ENCODE peak calls at places on chromosomes 11 and 22, in seven cellular contexts. One of them, this sample, is unnamed.

GRCh38 chr22:49368221-49368975 is 459.3 kb downstream of the BRD1 start:
- DNase-seq in posterior cingulate gyrus: no peak
- DNase-seq in A172: no peak
- DNase-seq in fibroblast of lung: no peak
- DNase-seq in endothelial cell: peak; percentile 1
- DNase-seq in effector CD4-positive, alpha-beta T cell: no peak
- DNase-seq in brain microvascular endothelial cell: no peak
- DNase-seq in this sample: no peak

GRCh38 chr22:37043828-37044538 is 7.6 kb upstream of the KCTD17 start:
- DNase-seq in posterior cingulate gyrus: no peak
- DNase-seq in A172: peak; percentile 48
- DNase-seq in endothelial cell: peak; percentile 59
- DNase-seq in effector CD4-positive, alpha-beta T cell: no peak
- DNase-seq in brain microvascular endothelial cell: no peak
- DNase-seq in fibroblast of lung: peak; percentile 33
- DNase-seq in this sample: peak; percentile 52

GRCh38 chr11:110217478-110217877 is 78.9 kb downstream of the RDX start:
- DNase-seq in brain microvascular endothelial cell: no peak
- DNase-seq in effector CD4-positive, alpha-beta T cell: no peak
- DNase-seq in A172: no peak
- DNase-seq in posterior cingulate gyrus: no peak
- DNase-seq in endothelial cell: no peak
- DNase-seq in fibroblast of lung: no peak
- DNase-seq in this sample: no peak

GRCh38 chr22:11325767-11326166 is 4202.2 kb upstream of the OR11H1 start:
- DNase-seq in brain microvascular endothelial cell: no peak
- DNase-seq in fibroblast of lung: no peak
- DNase-seq in endothelial cell: no peak
- DNase-seq in effector CD4-positive, alpha-beta T cell: no peak
- DNase-seq in posterior cingulate gyrus: no peak
- DNase-seq in A172: no peak
- DNase-seq in this sample: no peak

GRCh38 chr22:42432020-42432596 is at the start of gene NFAM1:
- DNase-seq in A172: no peak
- DNase-seq in fibroblast of lung: no peak
- DNase-seq in effector CD4-positive, alpha-beta T cell: no peak
- DNase-seq in brain microvascular endothelial cell: no peak
- DNase-seq in endothelial cell: no peak
- DNase-seq in posterior cingulate gyrus: no peak
- DNase-seq in this sample: peak; percentile 41

GRCh38 chr11:65431452-65432132 is 9.0 kb downstream of the NEAT1 start:
- DNase-seq in endothelial cell: no peak
- DNase-seq in fibroblast of lung: peak; percentile 66
- DNase-seq in brain microvascular endothelial cell: no peak
- DNase-seq in A172: peak; percentile 33
- DNase-seq in posterior cingulate gyrus: no peak
- DNase-seq in effector CD4-positive, alpha-beta T cell: peak; percentile 42
- DNase-seq in this sample: no peak

GRCh38 chr11:9936754-9937153 is 272.9 kb downstream of the SWAP70 start:
- DNase-seq in A172: no peak
- DNase-seq in endothelial cell: no peak
- DNase-seq in effector CD4-positive, alpha-beta T cell: no peak
- DNase-seq in fibroblast of lung: no peak
- DNase-seq in brain microvascular endothelial cell: no peak
- DNase-seq in posterior cingulate gyrus: no peak
- DNase-seq in this sample: no peak

GRCh38 chr11:130909650-130910049 is 6.6 kb downstream of the SNX19 start:
- DNase-seq in A172: no peak
- DNase-seq in endothelial cell: no peak
- DNase-seq in effector CD4-positive, alpha-beta T cell: no peak
- DNase-seq in fibroblast of lung: peak; percentile 85
- DNase-seq in posterior cingulate gyrus: no peak
- DNase-seq in brain microvascular endothelial cell: peak; percentile 75
- DNase-seq in this sample: no peak

GRCh38 chr11:66607126-66607834 is 9.2 kb upstream of the RBM14 start:
- DNase-seq in fibroblast of lung: peak; percentile 92
- DNase-seq in brain microvascular endothelial cell: peak; percentile 46
- DNase-seq in A172: peak; percentile 30
- DNase-seq in endothelial cell: no peak
- DNase-seq in posterior cingulate gyrus: no peak
- DNase-seq in effector CD4-positive, alpha-beta T cell: no peak
- DNase-seq in this sample: peak; percentile 83

GRCh38 chr11:69310934-69311766 is 17.2 kb downstream of the MYEOV start:
- DNase-seq in posterior cingulate gyrus: no peak
- DNase-seq in endothelial cell: no peak
- DNase-seq in fibroblast of lung: no peak
- DNase-seq in effector CD4-positive, alpha-beta T cell: no peak
- DNase-seq in brain microvascular endothelial cell: no peak
- DNase-seq in A172: peak; percentile 61
- DNase-seq in this sample: no peak

GRCh38 chr11:8711895-8712442 is 29.4 kb downstream of the RPL27A start:
- DNase-seq in posterior cingulate gyrus: no peak
- DNase-seq in endothelial cell: no peak
- DNase-seq in effector CD4-positive, alpha-beta T cell: no peak
- DNase-seq in brain microvascular endothelial cell: no peak
- DNase-seq in fibroblast of lung: no peak
- DNase-seq in A172: no peak
- DNase-seq in this sample: no peak

GRCh38 chr22:33163815-33164214 is 105.6 kb upstream of the SYN3 start:
- DNase-seq in effector CD4-positive, alpha-beta T cell: no peak
- DNase-seq in posterior cingulate gyrus: no peak
- DNase-seq in A172: no peak
- DNase-seq in fibroblast of lung: no peak
- DNase-seq in endothelial cell: no peak
- DNase-seq in brain microvascular endothelial cell: no peak
- DNase-seq in this sample: no peak

GRCh38 chr11:82845336-82846036 is 54.7 kb downstream of the PRCP start:
- DNase-seq in posterior cingulate gyrus: no peak
- DNase-seq in brain microvascular endothelial cell: no peak
- DNase-seq in effector CD4-positive, alpha-beta T cell: no peak
- DNase-seq in endothelial cell: no peak
- DNase-seq in A172: no peak
- DNase-seq in fibroblast of lung: no peak
- DNase-seq in this sample: no peak

GRCh38 chr11:26134481-26135355 is 197.2 kb upstream of the ANO3 start:
- DNase-seq in brain microvascular endothelial cell: peak; percentile 31
- DNase-seq in A172: peak; percentile 3
- DNase-seq in fibroblast of lung: peak; percentile 54
- DNase-seq in posterior cingulate gyrus: no peak
- DNase-seq in endothelial cell: peak; percentile 8
- DNase-seq in effector CD4-positive, alpha-beta T cell: no peak
- DNase-seq in this sample: no peak

GRCh38 chr22:44037519-44038370 is 13.6 kb downstream of the PARVB start:
- DNase-seq in effector CD4-positive, alpha-beta T cell: no peak
- DNase-seq in posterior cingulate gyrus: no peak
- DNase-seq in brain microvascular endothelial cell: peak; percentile 90
- DNase-seq in A172: peak; percentile 93
- DNase-seq in endothelial cell: no peak
- DNase-seq in fibroblast of lung: peak; percentile 94
- DNase-seq in this sample: peak; percentile 78

GRCh38 chr11:33712436-33712835 is 11.8 kb upstream of the C11orf91 start:
- DNase-seq in A172: no peak
- DNase-seq in posterior cingulate gyrus: no peak
- DNase-seq in brain microvascular endothelial cell: no peak
- DNase-seq in effector CD4-positive, alpha-beta T cell: no peak
- DNase-seq in fibroblast of lung: no peak
- DNase-seq in endothelial cell: no peak
- DNase-seq in this sample: no peak

GRCh38 chr11:119940401-119940976 is 197.4 kb downstream of the TRIM29 start:
- DNase-seq in brain microvascular endothelial cell: no peak
- DNase-seq in posterior cingulate gyrus: no peak
- DNase-seq in A172: no peak
- DNase-seq in fibroblast of lung: no peak
- DNase-seq in effector CD4-positive, alpha-beta T cell: no peak
- DNase-seq in endothelial cell: no peak
- DNase-seq in this sample: no peak

GRCh38 chr11:2190670-2191471 is 19.3 kb upstream of the TH start:
- DNase-seq in A172: no peak
- DNase-seq in brain microvascular endothelial cell: no peak
- DNase-seq in effector CD4-positive, alpha-beta T cell: no peak
- DNase-seq in endothelial cell: no peak
- DNase-seq in fibroblast of lung: no peak
- DNase-seq in posterior cingulate gyrus: no peak
- DNase-seq in this sample: no peak

GRCh38 chr11:62542750-62543567 is 3.6 kb downstream of the AHNAK start:
- DNase-seq in A172: peak; percentile 71
- DNase-seq in fibroblast of lung: peak; percentile 81
- DNase-seq in endothelial cell: peak; percentile 86
- DNase-seq in posterior cingulate gyrus: peak; percentile 43
- DNase-seq in brain microvascular endothelial cell: peak; percentile 55
- DNase-seq in effector CD4-positive, alpha-beta T cell: peak; percentile 68
- DNase-seq in this sample: peak; percentile 94

GRCh38 chr11:59223611-59224010 is 10.9 kb upstream of the MPEG1 start:
- DNase-seq in A172: no peak
- DNase-seq in brain microvascular endothelial cell: no peak
- DNase-seq in fibroblast of lung: no peak
- DNase-seq in endothelial cell: no peak
- DNase-seq in posterior cingulate gyrus: no peak
- DNase-seq in effector CD4-positive, alpha-beta T cell: no peak
- DNase-seq in this sample: no peak

GRCh38 chr11:123235117-123235686 is 40.2 kb upstream of the CLMP start:
- DNase-seq in posterior cingulate gyrus: no peak
- DNase-seq in A172: no peak
- DNase-seq in effector CD4-positive, alpha-beta T cell: peak; percentile 12
- DNase-seq in endothelial cell: peak; percentile 60
- DNase-seq in brain microvascular endothelial cell: no peak
- DNase-seq in fibroblast of lung: no peak
- DNase-seq in this sample: peak; percentile 68

GRCh38 chr11:80167766-80168165 is 726.9 kb upstream of the TENM4 start:
- DNase-seq in endothelial cell: no peak
- DNase-seq in A172: peak; percentile 41
- DNase-seq in fibroblast of lung: no peak
- DNase-seq in effector CD4-positive, alpha-beta T cell: no peak
- DNase-seq in brain microvascular endothelial cell: no peak
- DNase-seq in posterior cingulate gyrus: no peak
- DNase-seq in this sample: no peak

GRCh38 chr11:832529-833113 is at the start of gene CD151:
- DNase-seq in effector CD4-positive, alpha-beta T cell: peak; percentile 29
- DNase-seq in endothelial cell: no peak
- DNase-seq in posterior cingulate gyrus: no peak
- DNase-seq in fibroblast of lung: no peak
- DNase-seq in brain microvascular endothelial cell: no peak
- DNase-seq in A172: peak; percentile 62
- DNase-seq in this sample: no peak

GRCh38 chr11:70080763-70081162 is 2.6 kb downstream of the ANO1 start:
- DNase-seq in effector CD4-positive, alpha-beta T cell: no peak
- DNase-seq in posterior cingulate gyrus: no peak
- DNase-seq in endothelial cell: no peak
- DNase-seq in brain microvascular endothelial cell: no peak
- DNase-seq in fibroblast of lung: no peak
- DNase-seq in A172: peak; percentile 53
- DNase-seq in this sample: peak; percentile 50

GRCh38 chr11:93844568-93844967 is 5.8 kb downstream of the VSTM5 start:
- DNase-seq in A172: no peak
- DNase-seq in brain microvascular endothelial cell: no peak
- DNase-seq in endothelial cell: no peak
- DNase-seq in effector CD4-positive, alpha-beta T cell: no peak
- DNase-seq in posterior cingulate gyrus: no peak
- DNase-seq in fibroblast of lung: no peak
- DNase-seq in this sample: no peak

GRCh38 chr22:46633334-46633890 is 13.2 kb downstream of the GRAMD4 start:
- DNase-seq in posterior cingulate gyrus: no peak
- DNase-seq in A172: no peak
- DNase-seq in fibroblast of lung: no peak
- DNase-seq in brain microvascular endothelial cell: no peak
- DNase-seq in endothelial cell: no peak
- DNase-seq in effector CD4-positive, alpha-beta T cell: no peak
- DNase-seq in this sample: peak; percentile 45

GRCh38 chr11:46239801-46240061 is 37.7 kb upstream of the CREB3L1 start:
- DNase-seq in brain microvascular endothelial cell: no peak
- DNase-seq in posterior cingulate gyrus: no peak
- DNase-seq in effector CD4-positive, alpha-beta T cell: no peak
- DNase-seq in endothelial cell: no peak
- DNase-seq in fibroblast of lung: no peak
- DNase-seq in A172: peak; percentile 83
- DNase-seq in this sample: no peak

GRCh38 chr11:203945-204586 is 3.1 kb downstream of the BET1L start:
- DNase-seq in A172: no peak
- DNase-seq in endothelial cell: no peak
- DNase-seq in effector CD4-positive, alpha-beta T cell: no peak
- DNase-seq in posterior cingulate gyrus: peak; percentile 5
- DNase-seq in brain microvascular endothelial cell: no peak
- DNase-seq in fibroblast of lung: no peak
- DNase-seq in this sample: no peak

GRCh38 chr11:125140251-125140650 is 24.3 kb upstream of the PKNOX2 start:
- DNase-seq in brain microvascular endothelial cell: no peak
- DNase-seq in fibroblast of lung: no peak
- DNase-seq in effector CD4-positive, alpha-beta T cell: no peak
- DNase-seq in A172: no peak
- DNase-seq in endothelial cell: peak; percentile 22
- DNase-seq in posterior cingulate gyrus: no peak
- DNase-seq in this sample: no peak

GRCh38 chr22:50398698-50399648 is 55.8 kb downstream of the PPP6R2 start:
- DNase-seq in endothelial cell: no peak
- DNase-seq in posterior cingulate gyrus: no peak
- DNase-seq in brain microvascular endothelial cell: no peak
- DNase-seq in fibroblast of lung: no peak
- DNase-seq in effector CD4-positive, alpha-beta T cell: no peak
- DNase-seq in A172: no peak
- DNase-seq in this sample: no peak

GRCh38 chr11:76656571-76657081 is 13.9 kb downstream of the LRRC32 start:
- DNase-seq in fibroblast of lung: peak; percentile 44
- DNase-seq in endothelial cell: no peak
- DNase-seq in posterior cingulate gyrus: no peak
- DNase-seq in A172: no peak
- DNase-seq in effector CD4-positive, alpha-beta T cell: no peak
- DNase-seq in brain microvascular endothelial cell: no peak
- DNase-seq in this sample: no peak

GRCh38 chr11:131423715-131424114 is 53.3 kb downstream of the NTM start:
- DNase-seq in effector CD4-positive, alpha-beta T cell: no peak
- DNase-seq in brain microvascular endothelial cell: no peak
- DNase-seq in fibroblast of lung: no peak
- DNase-seq in A172: peak; percentile 62
- DNase-seq in endothelial cell: no peak
- DNase-seq in posterior cingulate gyrus: no peak
- DNase-seq in this sample: no peak

GRCh38 chr22:17922925-17923898 is 101.1 kb downstream of the MICAL3 start:
- DNase-seq in posterior cingulate gyrus: no peak
- DNase-seq in fibroblast of lung: peak; percentile 95
- DNase-seq in endothelial cell: no peak
- DNase-seq in effector CD4-positive, alpha-beta T cell: no peak
- DNase-seq in A172: peak; percentile 35
- DNase-seq in brain microvascular endothelial cell: peak; percentile 70
- DNase-seq in this sample: no peak

GRCh38 chr22:27194096-27194748 is 536.8 kb downstream of the MIAT start:
- DNase-seq in effector CD4-positive, alpha-beta T cell: no peak
- DNase-seq in A172: no peak
- DNase-seq in fibroblast of lung: no peak
- DNase-seq in brain microvascular endothelial cell: no peak
- DNase-seq in posterior cingulate gyrus: no peak
- DNase-seq in endothelial cell: no peak
- DNase-seq in this sample: no peak

GRCh38 chr11:76889414-76889975 is 28.8 kb downstream of the ACER3 start:
- DNase-seq in endothelial cell: no peak
- DNase-seq in A172: no peak
- DNase-seq in fibroblast of lung: peak; percentile 11
- DNase-seq in brain microvascular endothelial cell: no peak
- DNase-seq in effector CD4-positive, alpha-beta T cell: no peak
- DNase-seq in posterior cingulate gyrus: no peak
- DNase-seq in this sample: no peak

This sample was measured in psoas muscle.